ENCODE peak calls at places on chromosomes 6 and 20, in six cellular contexts. P is heart left ventricle, F is Peyer's patch, L is ovary, C is spleen, T is ascending aorta. W is an unnamed sample. For H3K9me3, the result is how much of the 10 kb centered on the place peaks cover.

GRCh38 chr6:1686117-1687098 is 76.7 kb downstream of the FOXC1 start:
- DNase-seq in P (peak), F (no peak), L (peak), C (no peak), T (peak), W (no peak)

GRCh38 chr20:46186210-46186609 is 68.1 kb downstream of the CD40 start:
- DNase-seq in P (no peak), F (no peak), L (no peak), C (no peak), T (no peak), W (no peak)

GRCh38 chr6:116015560-116015959 is 45.1 kb downstream of the FRK start:
- DNase-seq in P (no peak), F (no peak), L (no peak), C (no peak), T (no peak), W (no peak)

GRCh38 chr6:30494275-30494990 is 5.1 kb downstream of the HLA-E start:
- DNase-seq in P (no peak), F (no peak), L (no peak), C (no peak), T (no peak), W (no peak)

GRCh38 chr6:34190504-34191122 is 44.7 kb upstream of the GRM4 start:
- DNase-seq in P (no peak), F (no peak), L (no peak), C (no peak), T (peak), W (no peak)

GRCh38 chr20:41161886-41162285 is 24.5 kb downstream of the PLCG1 start:
- DNase-seq in P (no peak), F (no peak), L (no peak), C (no peak), T (no peak), W (no peak)

GRCh38 chr6:25280617-25280990 is 1.4 kb downstream of the CARMIL1 start:
- DNase-seq in P (no peak), F (no peak), L (no peak), C (no peak), T (no peak), W (no peak)

GRCh38 chr20:62734336-62734735 is 25.7 kb downstream of the NTSR1 start:
- DNase-seq in P (peak), F (no peak), L (no peak), C (peak), T (no peak), W (no peak)

GRCh38 chr6:168097621-168098430 is 18.8 kb upstream of the FRMD1 start:
- DNase-seq in P (peak), F (no peak), L (no peak), C (peak), T (no peak), W (peak)

GRCh38 chr6:44342052-44342451 is 398 bp upstream of the SPATS1 start:
- DNase-seq in P (no peak), F (no peak), L (peak), C (no peak), T (no peak), W (peak)

GRCh38 chr6:39997101-39997635 is 62.9 kb upstream of the MOCS1 start:
- DNase-seq in P (no peak), F (no peak), L (no peak), C (no peak), T (no peak), W (no peak)

GRCh38 chr6:39273394-39273793 is 40.8 kb downstream of the KCNK17 start:
- DNase-seq in P (no peak), F (no peak), L (no peak), C (no peak), T (no peak), W (no peak)

GRCh38 chr20:33645421-33645820 is 16.7 kb upstream of the C20orf144 start:
- DNase-seq in P (no peak), F (no peak), L (no peak), C (no peak), T (no peak), W (no peak)

GRCh38 chr20:5621305-5621704 is 128.9 kb upstream of the SHLD1 start:
- DNase-seq in P (no peak), F (no peak), L (no peak), C (no peak), T (no peak), W (peak)

GRCh38 chr6:38484656-38485055 is 155.1 kb downstream of the BTBD9 start:
- DNase-seq in P (no peak), F (no peak), L (no peak), C (no peak), T (no peak), W (no peak)

GRCh38 chr6:12483712-12484111 is 193.6 kb downstream of the EDN1 start:
- DNase-seq in P (no peak), F (no peak), L (no peak), C (no peak), T (peak), W (peak)

GRCh38 chr20:40393161-40393560 is 295.9 kb downstream of the MAFB start:
- DNase-seq in P (no peak), F (no peak), L (no peak), C (no peak), T (no peak), W (no peak)

GRCh38 chr6:81304486-81304885 is 448.0 kb downstream of the TENT5A start:
- DNase-seq in P (no peak), F (no peak), L (no peak), C (no peak), T (no peak), W (no peak)

GRCh38 chr6:124870611-124871201 is 91.5 kb upstream of the RNF217 start:
- DNase-seq in P (no peak), F (no peak), L (no peak), C (no peak), T (no peak), W (no peak)

GRCh38 chr20:16929756-16930155 is 181.6 kb downstream of the OTOR start:
- DNase-seq in P (no peak), F (no peak), L (no peak), C (no peak), T (no peak), W (no peak)

GRCh38 chr6:25389501-25389900 is 110.3 kb downstream of the CARMIL1 start:
- DNase-seq in P (no peak), F (no peak), L (no peak), C (no peak), T (no peak), W (no peak)

GRCh38 chr6:167116109-167116837 is 6.6 kb upstream of the CCR6 start:
- DNase-seq in P (no peak), F (no peak), L (peak), C (no peak), T (no peak), W (peak)

GRCh38 chr6:1079525-1079924 is 232.4 kb upstream of the FOXQ1 start:
- DNase-seq in P (no peak), F (no peak), L (no peak), C (no peak), T (no peak), W (no peak)

GRCh38 chr20:20219016-20219415 is 148.9 kb upstream of the INSM1 start:
- DNase-seq in P (no peak), F (no peak), L (no peak), C (no peak), T (no peak), W (no peak)

GRCh38 chr6:18820725-18821124 is 433.6 kb downstream of the RNF144B start:
- DNase-seq in P (no peak), F (no peak), L (no peak), C (no peak), T (no peak), W (no peak)

GRCh38 chr6:8029243-8029870 is 34.8 kb downstream of the BLOC1S5 start:
- DNase-seq in P (no peak), F (no peak), L (no peak), C (no peak), T (no peak), W (no peak)

GRCh38 chr6:27154696-27155095 is 92.8 kb upstream of the PRSS16 start:
- DNase-seq in P (no peak), F (no peak), L (no peak), C (no peak), T (no peak), W (no peak)

GRCh38 chr20:29300579-29301551 is 1956.6 kb upstream of the DEFB115 start:
- DNase-seq in P (no peak), F (no peak), L (no peak), C (no peak), T (no peak), W (no peak)

GRCh38 chr20:29298271-29298590 is 1959.2 kb upstream of the DEFB115 start:
- DNase-seq in P (no peak), F (no peak), L (no peak), C (no peak), T (no peak), W (no peak)

GRCh38 chr20:29299811-29300578 is 1957.5 kb upstream of the DEFB115 start:
- DNase-seq in P (no peak), F (no peak), L (no peak), C (no peak), T (no peak), W (no peak)

GRCh38 chr20:29297411-29298270 is 1959.8 kb upstream of the DEFB115 start:
- DNase-seq in P (no peak), F (no peak), L (no peak), C (no peak), T (no peak), W (no peak)

GRCh38 chr20:29298759-29299613 is 1958.5 kb upstream of the DEFB115 start:
- DNase-seq in P (no peak), F (no peak), L (no peak), C (no peak), T (no peak), W (no peak)
- H3K9me3 ChIP-seq in P (under half), F (under half), L (under half), C (half or more), T (under half), W (under half)

GRCh38 chr20:15905661-15906060 is 667.6 kb downstream of the KIF16B start:
- DNase-seq in P (no peak), F (no peak), L (no peak), C (no peak), T (no peak), W (no peak)
- TF ChIP-seq CTCF in P (no peak), F (no peak), L (no peak), C (no peak), T (no peak), W (no peak)

GRCh38 chr6:165031491-165031890 is 277.9 kb downstream of the C6orf118 start:
- DNase-seq in P (no peak), F (no peak), L (no peak), C (no peak), T (no peak), W (no peak)

DNA sequence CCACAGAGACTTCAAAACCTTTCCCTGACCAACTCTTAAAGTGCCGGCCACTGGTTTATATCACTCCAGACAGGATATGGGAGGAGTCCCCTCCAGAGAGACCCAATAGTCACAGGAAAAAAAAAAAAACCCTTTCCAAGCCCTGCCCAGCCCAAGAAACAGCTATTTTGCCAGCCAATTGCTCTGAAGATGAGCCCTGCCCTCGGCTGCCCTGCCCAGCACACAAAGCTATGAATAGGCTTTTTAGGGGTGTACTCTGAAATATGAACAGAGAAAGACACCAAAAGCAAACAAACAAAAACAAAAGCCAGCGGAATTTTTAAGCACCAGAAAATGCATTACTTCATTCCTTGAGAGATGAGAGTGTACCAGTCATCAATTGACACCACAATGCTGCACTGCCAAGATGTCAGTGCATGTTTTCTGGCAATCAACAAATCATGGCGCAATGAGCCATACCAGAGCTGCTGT is 275.1 kb downstream of the C6orf118 start:
- DNase-seq in P (no peak), F (no peak), L (no peak), C (no peak), T (no peak), W (no peak)
- H3K9me3 ChIP-seq in P (under half), F (under half), L (under half), C (under half), T (under half), W (under half)

GRCh38 chr6:32830017-32830416 is 8.5 kb downstream of the TAP2 start:
- DNase-seq in P (no peak), F (no peak), L (no peak), C (no peak), T (no peak), W (no peak)

GRCh38 chr6:32826996-32827395 is 10.2 kb upstream of the HLA-DOB start:
- DNase-seq in P (no peak), F (no peak), L (no peak), C (no peak), T (no peak), W (no peak)

GRCh38 chr6:32829495-32829894 is 9.0 kb downstream of the TAP2 start:
- DNase-seq in P (no peak), F (no peak), L (no peak), C (no peak), T (no peak), W (no peak)

GRCh38 chr6:32830936-32831335 is 7.6 kb downstream of the TAP2 start:
- DNase-seq in P (no peak), F (no peak), L (no peak), C (no peak), T (no peak), W (no peak)

DNA sequence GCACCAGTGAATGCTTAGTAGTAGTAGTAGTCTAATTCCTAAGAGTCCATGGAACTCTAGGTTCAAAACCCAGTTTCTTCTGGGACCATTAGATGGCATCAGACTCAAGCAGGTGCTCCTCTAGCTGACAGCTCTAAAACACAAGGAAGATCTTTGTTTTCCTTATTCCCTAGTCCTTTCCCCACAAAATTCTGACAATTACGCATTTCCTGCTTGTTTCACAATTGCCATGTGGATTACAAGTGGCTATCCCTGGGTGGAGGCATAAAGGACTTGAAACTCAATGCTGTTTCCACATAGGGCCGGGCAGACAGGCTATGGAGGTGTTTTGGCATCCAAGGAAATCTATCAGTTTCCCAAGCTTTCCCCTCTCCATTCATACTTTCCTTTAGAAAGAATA is 9.2 kb upstream of the HLA-DOB start:
- DNase-seq in P (no peak), F (no peak), L (no peak), C (no peak), T (no peak), W (no peak)
- TF ChIP-seq CTCF in P (peak), F (no peak), L (no peak), C (no peak), T (no peak), W (peak)

GRCh38 chr20:59662856-59663512 is 58.6 kb downstream of the PHACTR3 start:
- DNase-seq in P (no peak), F (no peak), L (no peak), C (no peak), T (no peak), W (no peak)
- H3K9me3 ChIP-seq in P (under half), F (under half), L (under half), C (under half), T (under half), W (under half)

GRCh38 chr6:130366011-130366963 is at the start of gene TMEM200A:
- DNase-seq in P (peak), F (no peak), L (peak), C (peak), T (peak), W (peak)
- TF ChIP-seq CTCF in P (no peak), F (no peak), L (no peak), C (no peak), T (no peak), W (no peak)

GRCh38 chr6:102197211-102197610 is 803.7 kb downstream of the GRIK2 start:
- DNase-seq in P (no peak), F (no peak), L (no peak), C (no peak), T (no peak), W (no peak)
- H3K9me3 ChIP-seq in P (half or more), F (under half), L (under half), C (half or more), T (under half), W (under half)

DNA sequence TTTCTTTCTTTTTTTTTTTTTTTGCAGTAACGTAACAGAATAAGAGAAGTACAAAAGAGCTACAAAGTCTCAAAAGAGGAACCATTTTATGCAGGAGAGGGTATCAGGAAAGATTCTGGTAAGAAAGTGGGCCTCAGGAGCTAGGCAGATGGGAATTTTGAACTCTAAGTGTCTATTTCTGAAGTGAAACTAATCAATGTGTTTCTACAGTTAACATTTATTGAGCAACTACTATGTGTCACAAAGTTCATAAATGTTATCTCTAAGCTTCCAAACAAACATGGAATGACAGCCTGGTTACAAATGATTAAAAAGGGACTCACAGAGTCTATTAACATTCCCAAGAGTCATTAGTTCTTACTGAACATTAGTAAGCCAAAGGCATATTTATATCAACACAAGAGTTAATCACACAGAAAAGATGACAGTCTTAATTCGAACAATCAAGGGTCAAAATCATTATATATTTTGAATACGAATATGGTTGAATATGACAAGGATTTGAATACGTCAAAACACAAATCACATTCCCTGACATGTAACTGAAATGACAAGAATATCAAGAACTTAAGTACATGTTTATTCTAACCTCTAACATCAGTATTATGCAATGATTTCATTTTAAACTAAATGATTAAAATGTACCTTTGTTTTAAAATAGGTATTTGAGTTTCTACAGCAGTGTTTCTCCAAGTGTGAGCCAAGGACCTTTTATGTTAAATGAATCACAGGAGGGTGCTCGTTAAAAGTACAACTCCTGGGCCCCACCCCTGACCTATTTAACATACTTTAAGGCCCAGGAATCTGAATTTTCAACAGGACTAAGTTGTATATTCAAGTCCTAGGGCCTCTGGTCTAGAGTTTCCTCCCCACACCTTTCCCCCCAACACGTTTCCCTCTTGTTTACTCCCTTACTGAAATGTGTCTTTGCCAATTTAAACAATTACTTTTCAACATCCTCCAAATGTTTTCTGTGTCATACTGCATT is 89.7 kb downstream of the ATXN1 start:
- DNase-seq in P (no peak), F (no peak), L (no peak), C (no peak), T (no peak), W (no peak)
- TF ChIP-seq CTCF in P (no peak), F (no peak), L (no peak), C (no peak), T (no peak), W (no peak)

GRCh38 chr20:56234110-56234509 is 14.4 kb upstream of the MC3R start:
- DNase-seq in P (no peak), F (no peak), L (no peak), C (no peak), T (no peak), W (no peak)

DNA sequence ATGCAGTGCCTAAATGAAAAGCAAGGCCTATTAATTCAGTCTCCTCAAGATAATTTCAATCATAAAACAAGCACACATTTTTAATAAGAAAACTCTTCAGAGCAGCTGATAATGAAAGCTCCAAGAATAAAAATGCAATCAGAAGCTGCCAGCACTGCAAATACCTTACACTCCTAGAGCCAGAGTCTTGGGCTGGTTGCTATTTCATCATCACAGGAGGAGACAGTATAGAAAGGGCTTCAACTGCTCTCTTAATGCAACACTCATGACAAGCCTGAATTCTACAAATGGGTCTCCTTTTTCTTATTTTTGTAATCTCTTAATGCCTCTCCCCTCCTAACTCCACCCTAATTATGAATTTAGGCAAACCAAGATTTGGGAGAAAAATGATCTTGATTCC is 11.2 kb upstream of the MC3R start:
- DNase-seq in P (no peak), F (no peak), L (no peak), C (no peak), T (no peak), W (no peak)
- H3K9me3 ChIP-seq in P (under half), F (under half), L (under half), C (under half), T (under half), W (under half)

W was measured in body of pancreas.